ENCODE peak calls at places on chromosome 11, in ten cellular contexts. One of them, this sample, is unnamed.

GRCh38 chr11:67646535-67647336 is 3.8 kb downstream of the ACY3 start:
- DNase-seq in transverse colon: peak; percentile 79
- DNase-seq in bronchial epithelial cell: no peak
- DNase-seq in omental fat pad: no peak
- DNase-seq in AG09309: no peak
- DNase-seq in mucosa of descending colon: peak; percentile 80
- DNase-seq in fibroblast of the aortic adventitia: no peak
- DNase-seq in HFFc6: no peak
- DNase-seq in nephron progenitor cell: no peak
- DNase-seq in fibroblast of mammary gland: no peak
- DNase-seq in this sample: peak; percentile 65

GRCh38 chr11:112477152-112477928 is 216.7 kb upstream of the PLET1 start:
- DNase-seq in mucosa of descending colon: no peak
- DNase-seq in nephron progenitor cell: no peak
- DNase-seq in HFFc6: no peak
- DNase-seq in bronchial epithelial cell: peak; percentile 68
- DNase-seq in fibroblast of the aortic adventitia: no peak
- DNase-seq in omental fat pad: no peak
- DNase-seq in AG09309: no peak
- DNase-seq in fibroblast of mammary gland: no peak
- DNase-seq in transverse colon: no peak
- DNase-seq in this sample: no peak

GRCh38 chr11:48004456-48004855 is 24.1 kb downstream of the PTPRJ start:
- DNase-seq in transverse colon: no peak
- DNase-seq in fibroblast of mammary gland: no peak
- DNase-seq in fibroblast of the aortic adventitia: no peak
- DNase-seq in nephron progenitor cell: no peak
- DNase-seq in mucosa of descending colon: no peak
- DNase-seq in omental fat pad: no peak
- DNase-seq in AG09309: no peak
- DNase-seq in HFFc6: no peak
- DNase-seq in bronchial epithelial cell: no peak
- DNase-seq in this sample: no peak

GRCh38 chr11:12478743-12479142 is 101.4 kb downstream of the PARVA start:
- DNase-seq in transverse colon: no peak
- DNase-seq in nephron progenitor cell: no peak
- DNase-seq in omental fat pad: no peak
- DNase-seq in fibroblast of mammary gland: peak; percentile 77
- DNase-seq in AG09309: peak; percentile 47
- DNase-seq in HFFc6: peak; percentile 57
- DNase-seq in bronchial epithelial cell: peak; percentile 88
- DNase-seq in mucosa of descending colon: no peak
- DNase-seq in fibroblast of the aortic adventitia: no peak
- DNase-seq in this sample: no peak

GRCh38 chr11:561148-562003 is 606 bp downstream of the RASSF7 start:
- DNase-seq in nephron progenitor cell: peak; percentile 53
- DNase-seq in bronchial epithelial cell: peak; percentile 57
- DNase-seq in AG09309: no peak
- DNase-seq in mucosa of descending colon: peak; percentile 91
- DNase-seq in omental fat pad: no peak
- DNase-seq in HFFc6: peak; percentile 37
- DNase-seq in fibroblast of mammary gland: no peak
- DNase-seq in transverse colon: peak; percentile 90
- DNase-seq in fibroblast of the aortic adventitia: no peak
- DNase-seq in this sample: no peak

GRCh38 chr11:1309498-1310314 is at the start of gene TOLLIP:
- DNase-seq in nephron progenitor cell: peak; percentile 99
- DNase-seq in HFFc6: peak; percentile 89
- DNase-seq in fibroblast of the aortic adventitia: peak; percentile 90
- DNase-seq in mucosa of descending colon: peak; percentile 99
- DNase-seq in omental fat pad: peak; percentile 86
- DNase-seq in fibroblast of mammary gland: peak; percentile 86
- DNase-seq in AG09309: peak; percentile 42
- DNase-seq in transverse colon: peak; percentile 97
- DNase-seq in bronchial epithelial cell: peak; percentile 77
- DNase-seq in this sample: peak; percentile 100

GRCh38 chr11:118834428-118835028 is 43.6 kb upstream of the DDX6 start:
- DNase-seq in fibroblast of mammary gland: peak; percentile 12
- DNase-seq in AG09309: peak; percentile 4
- DNase-seq in nephron progenitor cell: no peak
- DNase-seq in bronchial epithelial cell: no peak
- DNase-seq in transverse colon: no peak
- DNase-seq in fibroblast of the aortic adventitia: peak; percentile 23
- DNase-seq in omental fat pad: no peak
- DNase-seq in mucosa of descending colon: no peak
- DNase-seq in HFFc6: no peak
- DNase-seq in this sample: peak; percentile 47

GRCh38 chr11:129817282-129818051 is 1.8 kb downstream of the TMEM45B start:
- DNase-seq in AG09309: no peak
- DNase-seq in HFFc6: no peak
- DNase-seq in mucosa of descending colon: no peak
- DNase-seq in fibroblast of the aortic adventitia: no peak
- DNase-seq in transverse colon: no peak
- DNase-seq in fibroblast of mammary gland: no peak
- DNase-seq in bronchial epithelial cell: peak; percentile 39
- DNase-seq in omental fat pad: no peak
- DNase-seq in nephron progenitor cell: no peak
- DNase-seq in this sample: no peak

GRCh38 chr11:57648791-57649735 is 649 bp downstream of the YPEL4 start:
- DNase-seq in nephron progenitor cell: no peak
- DNase-seq in fibroblast of mammary gland: peak; percentile 46
- DNase-seq in omental fat pad: no peak
- DNase-seq in fibroblast of the aortic adventitia: no peak
- DNase-seq in transverse colon: no peak
- DNase-seq in AG09309: no peak
- DNase-seq in HFFc6: no peak
- DNase-seq in bronchial epithelial cell: no peak
- DNase-seq in mucosa of descending colon: no peak
- DNase-seq in this sample: no peak

GRCh38 chr11:33015621-33016551 is at the start of gene DEPDC7:
- DNase-seq in fibroblast of the aortic adventitia: peak; percentile 85
- DNase-seq in AG09309: no peak
- DNase-seq in nephron progenitor cell: peak; percentile 91
- DNase-seq in omental fat pad: peak; percentile 83
- DNase-seq in fibroblast of mammary gland: peak; percentile 84
- DNase-seq in HFFc6: peak; percentile 80
- DNase-seq in transverse colon: peak; percentile 90
- DNase-seq in bronchial epithelial cell: peak; percentile 64
- DNase-seq in mucosa of descending colon: peak; percentile 92
- DNase-seq in this sample: peak; percentile 89

GRCh38 chr11:45672593-45672992 is 7.2 kb upstream of the CHST1 start:
- DNase-seq in AG09309: no peak
- DNase-seq in fibroblast of the aortic adventitia: no peak
- DNase-seq in bronchial epithelial cell: no peak
- DNase-seq in nephron progenitor cell: no peak
- DNase-seq in omental fat pad: no peak
- DNase-seq in HFFc6: no peak
- DNase-seq in fibroblast of mammary gland: no peak
- DNase-seq in mucosa of descending colon: no peak
- DNase-seq in transverse colon: no peak
- DNase-seq in this sample: no peak

GRCh38 chr11:65035579-65035978 is 5.4 kb upstream of the SAC3D1 start:
- DNase-seq in AG09309: no peak
- DNase-seq in omental fat pad: no peak
- DNase-seq in HFFc6: no peak
- DNase-seq in fibroblast of the aortic adventitia: no peak
- DNase-seq in bronchial epithelial cell: no peak
- DNase-seq in transverse colon: no peak
- DNase-seq in mucosa of descending colon: no peak
- DNase-seq in fibroblast of mammary gland: no peak
- DNase-seq in nephron progenitor cell: no peak
- DNase-seq in this sample: no peak

GRCh38 chr11:65036931-65037330 is 4.1 kb upstream of the SAC3D1 start:
- DNase-seq in nephron progenitor cell: no peak
- DNase-seq in fibroblast of the aortic adventitia: no peak
- DNase-seq in mucosa of descending colon: no peak
- DNase-seq in bronchial epithelial cell: no peak
- DNase-seq in omental fat pad: no peak
- DNase-seq in HFFc6: no peak
- DNase-seq in fibroblast of mammary gland: no peak
- DNase-seq in AG09309: no peak
- DNase-seq in transverse colon: peak; percentile 41
- DNase-seq in this sample: no peak

GRCh38 chr11:65034423-65034822 is 6.6 kb upstream of the SAC3D1 start:
- DNase-seq in AG09309: no peak
- DNase-seq in HFFc6: no peak
- DNase-seq in fibroblast of the aortic adventitia: no peak
- DNase-seq in nephron progenitor cell: no peak
- DNase-seq in fibroblast of mammary gland: no peak
- DNase-seq in bronchial epithelial cell: no peak
- DNase-seq in omental fat pad: no peak
- DNase-seq in mucosa of descending colon: no peak
- DNase-seq in transverse colon: no peak
- DNase-seq in this sample: no peak

GRCh38 chr11:65027213-65028067 is at the start of gene SNX15:
- DNase-seq in HFFc6: peak; percentile 94
- DNase-seq in nephron progenitor cell: peak; percentile 91
- DNase-seq in mucosa of descending colon: peak; percentile 95
- DNase-seq in omental fat pad: peak; percentile 86
- DNase-seq in fibroblast of mammary gland: peak; percentile 95
- DNase-seq in AG09309: peak; percentile 87
- DNase-seq in transverse colon: peak; percentile 96
- DNase-seq in fibroblast of the aortic adventitia: peak; percentile 98
- DNase-seq in bronchial epithelial cell: peak; percentile 89
- DNase-seq in this sample: peak; percentile 94

DNA sequence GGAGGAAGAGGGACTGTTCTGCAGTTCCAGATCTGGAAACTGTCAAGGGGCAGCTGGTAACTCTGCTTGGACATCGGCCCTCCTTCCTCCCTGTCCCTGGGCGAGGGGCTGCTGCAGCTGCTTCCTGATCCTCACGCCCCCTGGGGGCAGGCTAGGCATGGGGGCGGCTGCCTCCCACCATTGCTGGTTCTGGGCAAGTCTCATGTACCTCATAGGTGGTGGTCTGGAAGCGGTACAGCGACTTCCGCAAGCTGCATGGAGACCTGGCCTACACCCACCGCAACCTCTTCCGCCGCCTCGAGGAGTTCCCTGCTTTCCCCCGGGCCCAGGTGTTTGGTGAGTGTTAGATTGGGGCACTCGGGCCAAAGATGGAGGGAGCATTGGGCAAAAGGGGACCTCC is 5.0 kb downstream of the SNX15 start:
- DNase-seq in mucosa of descending colon: no peak
- DNase-seq in omental fat pad: no peak
- DNase-seq in nephron progenitor cell: no peak
- DNase-seq in fibroblast of the aortic adventitia: no peak
- DNase-seq in HFFc6: no peak
- DNase-seq in AG09309: no peak
- DNase-seq in fibroblast of mammary gland: no peak
- DNase-seq in bronchial epithelial cell: no peak
- DNase-seq in transverse colon: no peak
- DNase-seq in this sample: no peak
- TF ChIP-seq CTCF in mucosa of descending colon: no peak
- TF ChIP-seq CTCF in omental fat pad: no peak
- TF ChIP-seq CTCF in nephron progenitor cell: no peak
- TF ChIP-seq CTCF in fibroblast of the aortic adventitia: no peak
- TF ChIP-seq CTCF in HFFc6: no peak
- TF ChIP-seq CTCF in AG09309: no peak
- TF ChIP-seq CTCF in fibroblast of mammary gland: no peak
- TF ChIP-seq CTCF in bronchial epithelial cell: no peak
- TF ChIP-seq CTCF in transverse colon: no peak
- TF ChIP-seq CTCF in this sample: no peak

DNA sequence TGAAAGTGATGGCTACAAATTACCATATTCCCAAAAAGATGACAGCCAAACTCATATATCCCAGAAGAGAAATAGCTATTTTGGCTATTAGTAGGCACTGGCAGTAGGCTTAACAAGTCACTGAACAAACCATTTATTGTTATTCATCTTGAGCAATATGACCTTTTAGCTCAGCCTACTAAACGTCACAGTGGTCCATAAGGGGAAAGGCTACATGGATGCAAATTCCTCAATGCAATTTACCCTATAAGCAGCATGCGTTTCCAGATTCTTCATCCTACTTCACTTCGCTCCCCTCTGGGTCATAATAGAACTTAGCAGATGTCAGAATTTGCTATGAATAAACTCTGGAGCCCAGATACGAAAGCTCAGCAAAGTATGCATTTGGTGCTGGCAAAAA is 114.0 kb downstream of the SIK3 start:
- DNase-seq in AG09309: no peak
- DNase-seq in bronchial epithelial cell: no peak
- DNase-seq in nephron progenitor cell: no peak
- DNase-seq in transverse colon: no peak
- DNase-seq in HFFc6: no peak
- DNase-seq in fibroblast of the aortic adventitia: no peak
- DNase-seq in fibroblast of mammary gland: peak; percentile 84
- DNase-seq in mucosa of descending colon: no peak
- DNase-seq in omental fat pad: no peak
- DNase-seq in this sample: no peak
- TF ChIP-seq CTCF in AG09309: no peak
- TF ChIP-seq CTCF in bronchial epithelial cell: no peak
- TF ChIP-seq CTCF in nephron progenitor cell: no peak
- TF ChIP-seq CTCF in transverse colon: no peak
- TF ChIP-seq CTCF in HFFc6: no peak
- TF ChIP-seq CTCF in fibroblast of the aortic adventitia: no peak
- TF ChIP-seq CTCF in fibroblast of mammary gland: no peak
- TF ChIP-seq CTCF in mucosa of descending colon: no peak
- TF ChIP-seq CTCF in omental fat pad: no peak
- TF ChIP-seq CTCF in this sample: no peak

GRCh38 chr11:63020671-63021255 is 5.1 kb upstream of the SLC22A8 start:
- DNase-seq in transverse colon: no peak
- DNase-seq in fibroblast of the aortic adventitia: no peak
- DNase-seq in fibroblast of mammary gland: no peak
- DNase-seq in AG09309: no peak
- DNase-seq in mucosa of descending colon: peak; percentile 39
- DNase-seq in HFFc6: no peak
- DNase-seq in nephron progenitor cell: peak; percentile 31
- DNase-seq in bronchial epithelial cell: no peak
- DNase-seq in omental fat pad: no peak
- DNase-seq in this sample: no peak
- TF ChIP-seq CTCF in transverse colon: peak; percentile 8
- TF ChIP-seq CTCF in fibroblast of the aortic adventitia: peak; percentile 40
- TF ChIP-seq CTCF in fibroblast of mammary gland: peak; percentile 38
- TF ChIP-seq CTCF in AG09309: peak; percentile 45
- TF ChIP-seq CTCF in mucosa of descending colon: no peak
- TF ChIP-seq CTCF in HFFc6: peak; percentile 75
- TF ChIP-seq CTCF in nephron progenitor cell: peak; percentile 52
- TF ChIP-seq CTCF in bronchial epithelial cell: peak; percentile 61
- TF ChIP-seq CTCF in omental fat pad: no peak
- TF ChIP-seq CTCF in this sample: peak; percentile 41

DNA sequence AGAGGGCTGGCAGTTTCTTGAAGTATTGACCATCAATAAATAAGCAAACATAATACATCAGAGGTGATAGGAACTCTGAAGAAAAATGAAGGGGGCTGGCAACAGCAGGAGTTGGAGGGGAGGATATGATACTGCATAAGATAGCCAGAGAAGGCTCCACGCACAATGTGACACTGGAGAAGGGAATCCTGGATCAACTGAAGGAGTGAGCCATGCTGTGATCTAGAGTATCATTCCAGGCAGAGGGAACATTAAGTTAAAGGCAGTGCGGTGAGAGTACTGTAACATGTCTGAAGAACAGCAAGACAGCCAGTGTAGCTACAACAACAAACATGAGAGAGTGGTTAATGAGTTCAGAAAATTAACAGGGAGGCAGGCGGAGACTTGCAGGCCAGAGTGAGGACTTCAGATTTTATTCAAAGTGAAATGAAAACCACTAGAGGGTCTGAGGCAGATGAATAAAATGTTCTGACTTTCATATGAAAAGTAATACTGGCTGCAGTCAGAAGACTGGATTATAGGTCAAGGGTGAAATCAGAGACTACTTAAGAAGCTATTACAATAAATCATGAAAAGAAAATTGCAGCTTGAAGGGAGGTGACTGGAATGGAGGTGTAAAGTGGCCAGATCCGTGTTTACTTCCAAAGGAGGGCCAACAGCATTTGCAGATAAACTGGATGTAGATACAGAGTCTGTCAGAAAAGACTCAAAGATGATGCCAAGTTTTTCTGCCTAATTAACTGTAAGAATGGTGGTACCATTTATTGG is 49.4 kb downstream of the RRAS2 start:
- DNase-seq in mucosa of descending colon: no peak
- DNase-seq in HFFc6: no peak
- DNase-seq in nephron progenitor cell: no peak
- DNase-seq in AG09309: no peak
- DNase-seq in fibroblast of the aortic adventitia: no peak
- DNase-seq in fibroblast of mammary gland: peak; percentile 17
- DNase-seq in transverse colon: no peak
- DNase-seq in omental fat pad: no peak
- DNase-seq in bronchial epithelial cell: no peak
- DNase-seq in this sample: no peak
- TF ChIP-seq CTCF in mucosa of descending colon: no peak
- TF ChIP-seq CTCF in HFFc6: no peak
- TF ChIP-seq CTCF in nephron progenitor cell: no peak
- TF ChIP-seq CTCF in AG09309: no peak
- TF ChIP-seq CTCF in fibroblast of the aortic adventitia: no peak
- TF ChIP-seq CTCF in fibroblast of mammary gland: no peak
- TF ChIP-seq CTCF in transverse colon: no peak
- TF ChIP-seq CTCF in omental fat pad: no peak
- TF ChIP-seq CTCF in bronchial epithelial cell: no peak
- TF ChIP-seq CTCF in this sample: no peak

This sample was measured in GM13976.